ENCODE peak calls at places on chromosomes 2 and 18, in seven cellular contexts. One of them, this sample, is unnamed.
A peak's percentile ranks its signal among the peaks of the same experiment; 100 is the strongest.

GRCh38 chr2:176169711-176170110 is 12.6 kb downstream of the HOXD3 start:
- DNase-seq in neural progenitor cell: no peak
- DNase-seq in HepG2: no peak
- DNase-seq in H1: no peak
- DNase-seq in PC-9: no peak
- DNase-seq in astrocyte: no peak
- DNase-seq in SK-N-SH: no peak
- DNase-seq in this sample: no peak

GRCh38 chr2:216661639-216662375 is 28.6 kb downstream of the IGFBP2 start:
- DNase-seq in neural progenitor cell: no peak
- DNase-seq in HepG2: peak; percentile 36
- DNase-seq in H1: no peak
- DNase-seq in PC-9: no peak
- DNase-seq in astrocyte: no peak
- DNase-seq in SK-N-SH: peak; percentile 49
- DNase-seq in this sample: no peak

GRCh38 chr2:225100856-225101294 is 58.6 kb upstream of the DOCK10 start:
- DNase-seq in neural progenitor cell: no peak
- DNase-seq in HepG2: no peak
- DNase-seq in H1: no peak
- DNase-seq in PC-9: peak; percentile 51
- DNase-seq in astrocyte: peak; percentile 97
- DNase-seq in SK-N-SH: no peak
- DNase-seq in this sample: peak; percentile 5

GRCh38 chr2:76870011-76870410 is 652.2 kb downstream of the LRRTM4 start:
- DNase-seq in neural progenitor cell: no peak
- DNase-seq in HepG2: no peak
- DNase-seq in H1: no peak
- DNase-seq in PC-9: no peak
- DNase-seq in astrocyte: no peak
- DNase-seq in SK-N-SH: no peak
- DNase-seq in this sample: peak; percentile 14

GRCh38 chr2:102070058-102070642 is 72.4 kb upstream of the IL1R1 start:
- DNase-seq in neural progenitor cell: no peak
- DNase-seq in HepG2: peak; percentile 79
- DNase-seq in H1: no peak
- DNase-seq in PC-9: peak; percentile 77
- DNase-seq in astrocyte: peak; percentile 55
- DNase-seq in SK-N-SH: no peak
- DNase-seq in this sample: peak; percentile 60

GRCh38 chr2:63698825-63699548 is 110.2 kb downstream of the MDH1 start:
- DNase-seq in neural progenitor cell: peak; percentile 63
- DNase-seq in HepG2: peak; percentile 72
- DNase-seq in H1: peak; percentile 53
- DNase-seq in PC-9: peak; percentile 52
- DNase-seq in astrocyte: peak; percentile 86
- DNase-seq in SK-N-SH: peak; percentile 42
- DNase-seq in this sample: peak; percentile 79

GRCh38 chr18:26637324-26637723 is 89.0 kb upstream of the KCTD1 start:
- DNase-seq in neural progenitor cell: peak; percentile 15
- DNase-seq in HepG2: no peak
- DNase-seq in H1: no peak
- DNase-seq in PC-9: no peak
- DNase-seq in astrocyte: no peak
- DNase-seq in SK-N-SH: no peak
- DNase-seq in this sample: no peak

GRCh38 chr2:207239222-207239674 is 73.5 kb upstream of the KLF7 start:
- DNase-seq in neural progenitor cell: no peak
- DNase-seq in HepG2: no peak
- DNase-seq in H1: no peak
- DNase-seq in PC-9: peak; percentile 33
- DNase-seq in astrocyte: peak; percentile 100
- DNase-seq in SK-N-SH: no peak
- DNase-seq in this sample: peak; percentile 38

GRCh38 chr18:76643996-76644395 is 149.0 kb upstream of the ZNF516 start:
- DNase-seq in neural progenitor cell: no peak
- DNase-seq in HepG2: no peak
- DNase-seq in H1: no peak
- DNase-seq in PC-9: no peak
- DNase-seq in astrocyte: no peak
- DNase-seq in SK-N-SH: no peak
- DNase-seq in this sample: no peak

GRCh38 chr2:20451761-20452499 is 5.1 kb downstream of the RHOB start:
- DNase-seq in neural progenitor cell: no peak
- DNase-seq in HepG2: no peak
- DNase-seq in H1: no peak
- DNase-seq in PC-9: no peak
- DNase-seq in astrocyte: no peak
- DNase-seq in SK-N-SH: no peak
- DNase-seq in this sample: no peak

GRCh38 chr2:127226520-127227263 is 6.6 kb upstream of the CYP27C1 start:
- DNase-seq in neural progenitor cell: no peak
- DNase-seq in HepG2: peak; percentile 33
- DNase-seq in H1: no peak
- DNase-seq in PC-9: peak; percentile 94
- DNase-seq in astrocyte: peak; percentile 94
- DNase-seq in SK-N-SH: no peak
- DNase-seq in this sample: peak; percentile 82

GRCh38 chr18:46677609-46678470 is 20.8 kb upstream of the LOXHD1 start:
- DNase-seq in neural progenitor cell: no peak
- DNase-seq in HepG2: no peak
- DNase-seq in H1: no peak
- DNase-seq in PC-9: no peak
- DNase-seq in astrocyte: no peak
- DNase-seq in SK-N-SH: peak; percentile 36
- DNase-seq in this sample: no peak

GRCh38 chr18:79517322-79517721 is 121.6 kb downstream of the NFATC1 start:
- DNase-seq in neural progenitor cell: no peak
- DNase-seq in HepG2: no peak
- DNase-seq in H1: no peak
- DNase-seq in PC-9: no peak
- DNase-seq in astrocyte: no peak
- DNase-seq in SK-N-SH: no peak
- DNase-seq in this sample: no peak

GRCh38 chr2:11156396-11157075 is 1.3 kb downstream of the SLC66A3 start:
- DNase-seq in neural progenitor cell: no peak
- DNase-seq in HepG2: no peak
- DNase-seq in H1: no peak
- DNase-seq in PC-9: no peak
- DNase-seq in astrocyte: no peak
- DNase-seq in SK-N-SH: no peak
- DNase-seq in this sample: no peak

GRCh38 chr2:17864676-17865075 is 13.8 kb upstream of the KCNS3 start:
- DNase-seq in neural progenitor cell: no peak
- DNase-seq in HepG2: no peak
- DNase-seq in H1: no peak
- DNase-seq in PC-9: no peak
- DNase-seq in astrocyte: no peak
- DNase-seq in SK-N-SH: no peak
- DNase-seq in this sample: no peak

GRCh38 chr2:190528521-190529001 is 6.0 kb downstream of the NEMP2 start:
- DNase-seq in neural progenitor cell: no peak
- DNase-seq in HepG2: peak; percentile 81
- DNase-seq in H1: no peak
- DNase-seq in PC-9: no peak
- DNase-seq in astrocyte: peak; percentile 53
- DNase-seq in SK-N-SH: no peak
- DNase-seq in this sample: peak; percentile 27

GRCh38 chr2:114442545-114442944 is at the start of gene DPP10:
- DNase-seq in neural progenitor cell: peak; percentile 82
- DNase-seq in HepG2: peak; percentile 13
- DNase-seq in H1: peak; percentile 76
- DNase-seq in PC-9: peak; percentile 2
- DNase-seq in astrocyte: no peak
- DNase-seq in SK-N-SH: no peak
- DNase-seq in this sample: peak; percentile 66

GRCh38 chr2:63058742-63059433 is 8.3 kb downstream of the OTX1 start:
- DNase-seq in neural progenitor cell: peak; percentile 81
- DNase-seq in HepG2: no peak
- DNase-seq in H1: peak; percentile 79
- DNase-seq in PC-9: no peak
- DNase-seq in astrocyte: no peak
- DNase-seq in SK-N-SH: peak; percentile 68
- DNase-seq in this sample: peak; percentile 28

GRCh38 chr2:209762564-209762963 is 9.1 kb upstream of the UNC80 start:
- DNase-seq in neural progenitor cell: no peak
- DNase-seq in HepG2: no peak
- DNase-seq in H1: no peak
- DNase-seq in PC-9: no peak
- DNase-seq in astrocyte: no peak
- DNase-seq in SK-N-SH: no peak
- DNase-seq in this sample: no peak

GRCh38 chr2:108413731-108414130 is 35.3 kb upstream of the GCC2 start:
- DNase-seq in neural progenitor cell: no peak
- DNase-seq in HepG2: no peak
- DNase-seq in H1: no peak
- DNase-seq in PC-9: no peak
- DNase-seq in astrocyte: no peak
- DNase-seq in SK-N-SH: no peak
- DNase-seq in this sample: no peak

GRCh38 chr2:119225926-119226325 is 2.3 kb downstream of the STEAP3 start:
- DNase-seq in neural progenitor cell: no peak
- DNase-seq in HepG2: no peak
- DNase-seq in H1: no peak
- DNase-seq in PC-9: no peak
- DNase-seq in astrocyte: no peak
- DNase-seq in SK-N-SH: no peak
- DNase-seq in this sample: no peak

GRCh38 chr2:238100821-238101771 is 956 bp downstream of the ESPNL start:
- DNase-seq in neural progenitor cell: no peak
- DNase-seq in HepG2: no peak
- DNase-seq in H1: peak; percentile 52
- DNase-seq in PC-9: no peak
- DNase-seq in astrocyte: no peak
- DNase-seq in SK-N-SH: peak; percentile 36
- DNase-seq in this sample: peak; percentile 4

GRCh38 chr2:47172922-47173695 is 18.0 kb upstream of the STPG4 start:
- DNase-seq in neural progenitor cell: no peak
- DNase-seq in HepG2: no peak
- DNase-seq in H1: no peak
- DNase-seq in PC-9: no peak
- DNase-seq in astrocyte: no peak
- DNase-seq in SK-N-SH: no peak
- DNase-seq in this sample: no peak
- H3K4me3 ChIP-seq in neural progenitor cell: peak overlapping the region; percentile 88
- H3K4me3 ChIP-seq in HepG2: peak overlapping the region; percentile 97
- H3K4me3 ChIP-seq in H1: peak overlapping the region; percentile 92
- H3K4me3 ChIP-seq in PC-9: peak overlapping the region; percentile 94
- H3K4me3 ChIP-seq in astrocyte: peak overlapping the region; percentile 90
- H3K4me3 ChIP-seq in SK-N-SH: peak overlapping the region; percentile 100
- H3K4me3 ChIP-seq in this sample: peak overlapping the region; percentile 94

DNA sequence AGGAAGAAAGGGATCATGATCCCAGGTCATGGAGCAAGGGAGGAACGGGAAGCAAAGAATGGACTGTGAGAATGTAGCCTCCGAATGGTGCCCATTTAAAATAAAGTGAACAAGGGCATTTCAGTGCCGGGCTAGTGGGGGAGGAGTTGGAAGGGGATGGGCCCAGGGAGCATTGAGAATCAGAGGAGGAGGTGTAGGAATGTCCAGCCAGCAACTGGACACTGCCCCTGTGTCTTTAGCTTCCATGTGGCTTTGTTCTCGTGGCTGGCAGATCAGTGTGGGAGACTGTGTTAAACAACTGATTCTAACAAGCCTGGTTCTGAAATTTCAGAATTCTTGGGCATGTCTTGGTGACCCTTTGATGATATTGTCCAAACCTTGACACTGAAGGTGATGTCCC is 1.4 kb upstream of the RNF103 start:
- DNase-seq in neural progenitor cell: peak; percentile 32
- DNase-seq in HepG2: no peak
- DNase-seq in H1: no peak
- DNase-seq in PC-9: no peak
- DNase-seq in astrocyte: no peak
- DNase-seq in SK-N-SH: no peak
- DNase-seq in this sample: no peak
- H2AFZ ChIP-seq in neural progenitor cell: peak overlapping the region; percentile 61
- H2AFZ ChIP-seq in HepG2: no peak overlapping the region
- H2AFZ ChIP-seq in H1: no peak overlapping the region
- H2AFZ ChIP-seq in PC-9: no peak overlapping the region
- H2AFZ ChIP-seq in astrocyte: no peak overlapping the region
- H2AFZ ChIP-seq in SK-N-SH: no peak overlapping the region
- H2AFZ ChIP-seq in this sample: no peak overlapping the region

GRCh38 chr2:204749319-204749718 is 204.0 kb downstream of the PARD3B start:
- DNase-seq in neural progenitor cell: no peak
- DNase-seq in HepG2: no peak
- DNase-seq in H1: no peak
- DNase-seq in PC-9: no peak
- DNase-seq in astrocyte: peak; percentile 82
- DNase-seq in SK-N-SH: no peak
- DNase-seq in this sample: no peak
- H3K4me3 ChIP-seq in neural progenitor cell: no peak overlapping the region
- H3K4me3 ChIP-seq in HepG2: no peak overlapping the region
- H3K4me3 ChIP-seq in H1: no peak overlapping the region
- H3K4me3 ChIP-seq in PC-9: no peak overlapping the region
- H3K4me3 ChIP-seq in astrocyte: no peak overlapping the region
- H3K4me3 ChIP-seq in SK-N-SH: no peak overlapping the region
- H3K4me3 ChIP-seq in this sample: no peak overlapping the region

GRCh38 chr2:132417430-132418035 is 928 bp downstream of the GPR39 start:
- DNase-seq in neural progenitor cell: no peak
- DNase-seq in HepG2: no peak
- DNase-seq in H1: no peak
- DNase-seq in PC-9: no peak
- DNase-seq in astrocyte: no peak
- DNase-seq in SK-N-SH: no peak
- DNase-seq in this sample: no peak

GRCh38 chr2:132424526-132425121 is 8.0 kb downstream of the GPR39 start:
- DNase-seq in neural progenitor cell: no peak
- DNase-seq in HepG2: peak; percentile 69
- DNase-seq in H1: no peak
- DNase-seq in PC-9: no peak
- DNase-seq in astrocyte: peak; percentile 58
- DNase-seq in SK-N-SH: no peak
- DNase-seq in this sample: peak; percentile 62

GRCh38 chr2:132416996-132417395 is 391 bp downstream of the GPR39 start:
- DNase-seq in neural progenitor cell: no peak
- DNase-seq in HepG2: no peak
- DNase-seq in H1: no peak
- DNase-seq in PC-9: no peak
- DNase-seq in astrocyte: no peak
- DNase-seq in SK-N-SH: peak; percentile 23
- DNase-seq in this sample: no peak

GRCh38 chr2:132421198-132421780 is 4.7 kb downstream of the GPR39 start:
- DNase-seq in neural progenitor cell: no peak
- DNase-seq in HepG2: no peak
- DNase-seq in H1: no peak
- DNase-seq in PC-9: no peak
- DNase-seq in astrocyte: no peak
- DNase-seq in SK-N-SH: no peak
- DNase-seq in this sample: no peak

GRCh38 chr2:132420776-132421175 is 4.2 kb downstream of the GPR39 start:
- DNase-seq in neural progenitor cell: no peak
- DNase-seq in HepG2: no peak
- DNase-seq in H1: no peak
- DNase-seq in PC-9: no peak
- DNase-seq in astrocyte: no peak
- DNase-seq in SK-N-SH: no peak
- DNase-seq in this sample: no peak
- H2AFZ ChIP-seq in neural progenitor cell: no peak overlapping the region
- H2AFZ ChIP-seq in HepG2: no peak overlapping the region
- H2AFZ ChIP-seq in H1: no peak overlapping the region
- H2AFZ ChIP-seq in PC-9: no peak overlapping the region
- H2AFZ ChIP-seq in astrocyte: no peak overlapping the region
- H2AFZ ChIP-seq in SK-N-SH: peak overlapping the region; percentile 13
- H2AFZ ChIP-seq in this sample: no peak overlapping the region